ENCODE peak calls at places on chromosomes 11 and 22, in nine cellular contexts. R, Z, Q, V, G, I, P, E and U are unnamed samples.

GRCh38 chr11:11532574-11532973 is 89.2 kb downstream of the GALNT18 start:
- DNase-seq in R (no peak), Z (peak), Q (no peak), V (no peak), G (no peak), I (peak), P (no peak), E (no peak), U (peak)

GRCh38 chr11:64246874-64247728 is at the start of gene PPP1R14B:
- DNase-seq in R (peak), Z (peak), Q (peak), V (peak), G (peak), I (peak), P (peak), E (peak), U (peak)

GRCh38 chr11:6411594-6412031 is 7.3 kb downstream of the APBB1 start:
- DNase-seq in R (no peak), Z (no peak), Q (no peak), V (no peak), G (no peak), I (no peak), P (no peak), E (no peak), U (no peak)

GRCh38 chr11:96238563-96239166 is 104.3 kb downstream of the MAML2 start:
- DNase-seq in R (no peak), Z (no peak), Q (no peak), V (no peak), G (no peak), I (no peak), P (no peak), E (no peak), U (no peak)

GRCh38 chr22:44574057-44574456 is 76.0 kb upstream of the RTL6 start:
- DNase-seq in R (peak), Z (peak), Q (no peak), V (no peak), G (peak), I (peak), P (peak), E (peak), U (no peak)

GRCh38 chr22:23282089-23282501 is 101.8 kb downstream of the BCR start:
- DNase-seq in R (peak), Z (peak), Q (peak), V (no peak), G (peak), I (peak), P (peak), E (peak), U (peak)

GRCh38 chr22:48188211-48188845 is 1425.9 kb downstream of the TBC1D22A start:
- DNase-seq in R (no peak), Z (no peak), Q (no peak), V (peak), G (peak), I (peak), P (no peak), E (no peak), U (no peak)

GRCh38 chr22:42770941-42771647 is 50.4 kb upstream of the A4GALT start:
- DNase-seq in R (no peak), Z (no peak), Q (no peak), V (peak), G (no peak), I (no peak), P (no peak), E (no peak), U (no peak)

GRCh38 chr11:100903284-100903683 is 216.2 kb downstream of the ARHGAP42 start:
- DNase-seq in R (no peak), Z (no peak), Q (no peak), V (no peak), G (peak), I (no peak), P (no peak), E (no peak), U (no peak)

GRCh38 chr22:35312198-35313059 is 12.7 kb downstream of the TOM1 start:
- DNase-seq in R (peak), Z (peak), Q (no peak), V (no peak), G (peak), I (peak), P (peak), E (no peak), U (no peak)

GRCh38 chr11:68753300-68753699 is 2.0 kb upstream of the TESMIN start:
- DNase-seq in R (no peak), Z (no peak), Q (no peak), V (no peak), G (no peak), I (no peak), P (no peak), E (no peak), U (no peak)

GRCh38 chr11:21470521-21470920 is 722.4 kb upstream of the ANO5 start:
- DNase-seq in R (no peak), Z (no peak), Q (no peak), V (no peak), G (no peak), I (no peak), P (no peak), E (no peak), U (no peak)

GRCh38 chr22:43830931-43831560 is 18.9 kb upstream of the EFCAB6 start:
- DNase-seq in R (no peak), Z (no peak), Q (no peak), V (no peak), G (no peak), I (no peak), P (peak), E (no peak), U (no peak)

GRCh38 chr11:123434262-123434661 is 4.2 kb downstream of the GRAMD1B start:
- DNase-seq in R (peak), Z (peak), Q (no peak), V (peak), G (peak), I (peak), P (no peak), E (no peak), U (peak)

GRCh38 chr22:37896181-37896592 is 9.9 kb upstream of the MICALL1 start:
- DNase-seq in R (peak), Z (no peak), Q (no peak), V (no peak), G (no peak), I (peak), P (no peak), E (no peak), U (no peak)

GRCh38 chr11:30432177-30432576 is 109.3 kb downstream of the ARL14EP start:
- DNase-seq in R (no peak), Z (no peak), Q (no peak), V (no peak), G (no peak), I (no peak), P (no peak), E (no peak), U (no peak)

GRCh38 chr11:28836285-28837081 is 728.3 kb downstream of the METTL15 start:
- DNase-seq in R (peak), Z (peak), Q (no peak), V (no peak), G (peak), I (peak), P (no peak), E (peak), U (no peak)

GRCh38 chr11:29087404-29087803 is 929.4 kb downstream of the KCNA4 start:
- DNase-seq in R (no peak), Z (no peak), Q (no peak), V (no peak), G (no peak), I (no peak), P (no peak), E (no peak), U (no peak)

GRCh38 chr11:42996742-42997307 is 315.0 kb upstream of the API5 start:
- DNase-seq in R (no peak), Z (no peak), Q (no peak), V (no peak), G (no peak), I (no peak), P (no peak), E (no peak), U (no peak)

GRCh38 chr22:19037282-19038163 is 84.7 kb downstream of the DGCR2 start:
- DNase-seq in R (no peak), Z (no peak), Q (no peak), V (peak), G (no peak), I (no peak), P (no peak), E (no peak), U (no peak)

GRCh38 chr11:78573271-78574035 is 1.2 kb downstream of the NARS2 start:
- DNase-seq in R (no peak), Z (no peak), Q (no peak), V (no peak), G (no peak), I (no peak), P (no peak), E (no peak), U (no peak)

GRCh38 chr11:123567466-123567865 is 87.0 kb downstream of the SCN3B start:
- DNase-seq in R (no peak), Z (no peak), Q (no peak), V (no peak), G (peak), I (no peak), P (no peak), E (no peak), U (peak)

GRCh38 chr11:78194490-78194889 is 5.8 kb downstream of the USP35 start:
- DNase-seq in R (no peak), Z (no peak), Q (no peak), V (no peak), G (no peak), I (no peak), P (no peak), E (no peak), U (no peak)

GRCh38 chr11:8365542-8365941 is 101.9 kb upstream of the LMO1 start:
- DNase-seq in R (peak), Z (no peak), Q (no peak), V (peak), G (no peak), I (no peak), P (no peak), E (no peak), U (no peak)

GRCh38 chr11:62399172-62399867 is 19.5 kb upstream of the SCGB1A1 start:
- DNase-seq in R (no peak), Z (peak), Q (no peak), V (peak), G (no peak), I (no peak), P (no peak), E (no peak), U (peak)

GRCh38 chr11:2590131-2590950 is 109.5 kb downstream of the KCNQ1OT1 start:
- DNase-seq in R (no peak), Z (no peak), Q (no peak), V (peak), G (no peak), I (no peak), P (peak), E (no peak), U (no peak)

GRCh38 chr11:75140269-75141138 is 10.4 kb upstream of the SLCO2B1 start:
- DNase-seq in R (peak), Z (peak), Q (no peak), V (peak), G (peak), I (peak), P (peak), E (no peak), U (peak)

GRCh38 chr22:36439481-36440271 is 41.8 kb downstream of the TXN2 start:
- DNase-seq in R (peak), Z (peak), Q (no peak), V (no peak), G (peak), I (peak), P (peak), E (peak), U (no peak)

GRCh38 chr11:18063131-18063530 is 17.1 kb upstream of the TPH1 start:
- DNase-seq in R (no peak), Z (no peak), Q (no peak), V (no peak), G (no peak), I (no peak), P (no peak), E (no peak), U (no peak)

GRCh38 chr22:36198936-36199616 is 2.5 kb downstream of the APOL4 start:
- DNase-seq in R (no peak), Z (no peak), Q (no peak), V (no peak), G (no peak), I (no peak), P (no peak), E (no peak), U (no peak)

GRCh38 chr11:64541131-64541530 is 49.9 kb upstream of the SLC22A12 start:
- DNase-seq in R (no peak), Z (no peak), Q (no peak), V (no peak), G (no peak), I (no peak), P (no peak), E (no peak), U (no peak)

GRCh38 chr11:75342966-75343870 is 8.2 kb downstream of the ARRB1 start:
- DNase-seq in R (peak), Z (no peak), Q (no peak), V (peak), G (no peak), I (no peak), P (no peak), E (no peak), U (no peak)

GRCh38 chr11:128021304-128022006 is 565.9 kb downstream of the ETS1 start:
- DNase-seq in R (no peak), Z (no peak), Q (no peak), V (peak), G (peak), I (peak), P (no peak), E (no peak), U (no peak)

GRCh38 chr11:9982796-9983579 is 311.0 kb downstream of the SBF2 start:
- DNase-seq in R (peak), Z (peak), Q (no peak), V (no peak), G (no peak), I (peak), P (no peak), E (no peak), U (no peak)

GRCh38 chr11:100640646-100641045 is 46.4 kb upstream of the ARHGAP42 start:
- DNase-seq in R (no peak), Z (no peak), Q (no peak), V (no peak), G (no peak), I (no peak), P (no peak), E (no peak), U (no peak)

GRCh38 chr11:110091995-110092576 is 1.1 kb upstream of the ZC3H12C start:
- DNase-seq in R (no peak), Z (peak), Q (peak), V (peak), G (peak), I (no peak), P (no peak), E (no peak), U (peak)